ENCODE peak calls at places on chromosomes 12 and 14, in five cellular contexts. Y, J, G, W and R are unnamed samples.
A peak's percentile ranks its signal among the peaks of the same experiment; 100 is the strongest.

GRCh38 chr12:101696477-101697196 is 803 bp upstream of the CHPT1 start:
- DNase-seq in Y (no peak), J (peak; percentile 88), G (peak; percentile 8), W (no peak), R (no peak)

GRCh38 chr12:54840293-54840692 is 14.0 kb upstream of the MUCL1 start:
- DNase-seq in Y (no peak), J (no peak), G (no peak), W (no peak), R (no peak)

GRCh38 chr14:36339817-36340216 is 19.4 kb upstream of the MBIP start:
- DNase-seq in Y (no peak), J (no peak), G (no peak), W (no peak), R (no peak)

GRCh38 chr14:32998433-32998832 is 59.8 kb downstream of the NPAS3 start:
- DNase-seq in Y (no peak), J (no peak), G (no peak), W (no peak), R (no peak)

GRCh38 chr12:78864483-78865296 is at the start of gene SYT1:
- DNase-seq in Y (peak; percentile 80), J (no peak), G (peak; percentile 55), W (peak; percentile 48), R (no peak)

GRCh38 chr12:9933966-9934365 is 1.8 kb upstream of the CLEC2A start:
- DNase-seq in Y (no peak), J (no peak), G (no peak), W (no peak), R (no peak)

GRCh38 chr12:76713986-76714385 is 49.9 kb upstream of the ZDHHC17 start:
- DNase-seq in Y (no peak), J (no peak), G (no peak), W (no peak), R (no peak)

GRCh38 chr12:122366685-122367475 is 55.6 kb downstream of the CLIP1 start:
- DNase-seq in Y (no peak), J (peak; percentile 84), G (no peak), W (peak; percentile 52), R (no peak)

GRCh38 chr14:59474172-59474571 is 9.0 kb upstream of the GPR135 start:
- DNase-seq in Y (no peak), J (no peak), G (no peak), W (no peak), R (no peak)

GRCh38 chr12:42483534-42483857 is 106.0 kb downstream of the PRICKLE1 start:
- DNase-seq in Y (peak; percentile 48), J (no peak), G (peak; percentile 27), W (no peak), R (no peak)

GRCh38 chr14:34554540-34555250 is 15.2 kb upstream of the EAPP start:
- DNase-seq in Y (no peak), J (no peak), G (no peak), W (no peak), R (no peak)

GRCh38 chr12:118360785-118361404 is 11.8 kb downstream of the TAOK3 start:
- DNase-seq in Y (no peak), J (no peak), G (no peak), W (no peak), R (no peak)

GRCh38 chr14:29738950-29739349 is 188.7 kb downstream of the PRKD1 start:
- DNase-seq in Y (no peak), J (no peak), G (no peak), W (no peak), R (no peak)

GRCh38 chr14:69877492-69877891 is 1.7 kb upstream of the SMOC1 start:
- DNase-seq in Y (peak; percentile 42), J (no peak), G (no peak), W (peak; percentile 20), R (no peak)

GRCh38 chr14:92443741-92444140 is 69.8 kb upstream of the RIN3 start:
- DNase-seq in Y (no peak), J (no peak), G (no peak), W (no peak), R (no peak)

GRCh38 chr12:5220835-5221234 is 177.2 kb downstream of the KCNA5 start:
- DNase-seq in Y (no peak), J (no peak), G (no peak), W (peak; percentile 15), R (no peak)

GRCh38 chr12:109554761-109555160 is 18.5 kb downstream of the MMAB start:
- DNase-seq in Y (no peak), J (no peak), G (no peak), W (no peak), R (no peak)

GRCh38 chr14:100445436-100446088 is 122.4 kb downstream of the SLC25A47 start:
- DNase-seq in Y (no peak), J (no peak), G (no peak), W (no peak), R (no peak)